ENCODE peak calls at places on chromosomes 16 and 17, in seven cellular contexts. One of them, this sample, is unnamed.

GRCh38 chr17:1899403-1900000 is 69.7 kb downstream of the RPA1 start:
- DNase-seq in psoas muscle: no peak
- DNase-seq in gastrocnemius medialis: no peak
- DNase-seq in right lobe of liver: no peak
- DNase-seq in astrocyte of the cerebellum: no peak
- DNase-seq in CD14-positive monocyte: no peak
- DNase-seq in PC-3: peak
- DNase-seq in this sample: no peak

GRCh38 chr17:67082110-67082509 is 37.8 kb downstream of the CACNG1 start:
- DNase-seq in gastrocnemius medialis: no peak
- DNase-seq in psoas muscle: no peak
- DNase-seq in CD14-positive monocyte: no peak
- DNase-seq in astrocyte of the cerebellum: no peak
- DNase-seq in right lobe of liver: no peak
- DNase-seq in PC-3: no peak
- DNase-seq in this sample: no peak

GRCh38 chr16:55273356-55273755 is 50.6 kb upstream of the IRX6 start:
- DNase-seq in astrocyte of the cerebellum: no peak
- DNase-seq in right lobe of liver: no peak
- DNase-seq in psoas muscle: no peak
- DNase-seq in gastrocnemius medialis: no peak
- DNase-seq in CD14-positive monocyte: no peak
- DNase-seq in PC-3: no peak
- DNase-seq in this sample: no peak

GRCh38 chr17:62652251-62653001 is 25.0 kb downstream of the MRC2 start:
- DNase-seq in astrocyte of the cerebellum: no peak
- DNase-seq in CD14-positive monocyte: no peak
- DNase-seq in gastrocnemius medialis: no peak
- DNase-seq in PC-3: peak
- DNase-seq in psoas muscle: peak
- DNase-seq in right lobe of liver: peak
- DNase-seq in this sample: peak

GRCh38 chr16:46961373-46962353 is 11.8 kb downstream of the DNAJA2 start:
- DNase-seq in PC-3: no peak
- DNase-seq in psoas muscle: no peak
- DNase-seq in astrocyte of the cerebellum: no peak
- DNase-seq in right lobe of liver: no peak
- DNase-seq in gastrocnemius medialis: no peak
- DNase-seq in CD14-positive monocyte: peak
- DNase-seq in this sample: no peak

GRCh38 chr16:72536673-72537435 is 364.9 kb upstream of the PMFBP1 start:
- DNase-seq in astrocyte of the cerebellum: peak
- DNase-seq in PC-3: no peak
- DNase-seq in right lobe of liver: no peak
- DNase-seq in gastrocnemius medialis: no peak
- DNase-seq in psoas muscle: no peak
- DNase-seq in CD14-positive monocyte: no peak
- DNase-seq in this sample: no peak

GRCh38 chr17:81094744-81095607 is 60.0 kb downstream of the BAIAP2 start:
- DNase-seq in CD14-positive monocyte: peak
- DNase-seq in psoas muscle: peak
- DNase-seq in astrocyte of the cerebellum: peak
- DNase-seq in PC-3: peak
- DNase-seq in gastrocnemius medialis: peak
- DNase-seq in right lobe of liver: peak
- DNase-seq in this sample: peak

GRCh38 chr17:35486920-35487727 is 38.6 kb upstream of the SLFN13 start:
- DNase-seq in gastrocnemius medialis: no peak
- DNase-seq in PC-3: no peak
- DNase-seq in right lobe of liver: peak
- DNase-seq in astrocyte of the cerebellum: no peak
- DNase-seq in psoas muscle: peak
- DNase-seq in CD14-positive monocyte: peak
- DNase-seq in this sample: peak

GRCh38 chr16:46897471-46897870 is 13.3 kb downstream of the GPT2 start:
- DNase-seq in right lobe of liver: no peak
- DNase-seq in PC-3: no peak
- DNase-seq in psoas muscle: peak
- DNase-seq in CD14-positive monocyte: no peak
- DNase-seq in astrocyte of the cerebellum: no peak
- DNase-seq in gastrocnemius medialis: peak
- DNase-seq in this sample: no peak

GRCh38 chr16:874366-875181 is 74.0 kb upstream of the GNG13 start:
- DNase-seq in CD14-positive monocyte: no peak
- DNase-seq in psoas muscle: peak
- DNase-seq in right lobe of liver: peak
- DNase-seq in gastrocnemius medialis: no peak
- DNase-seq in PC-3: no peak
- DNase-seq in astrocyte of the cerebellum: no peak
- DNase-seq in this sample: no peak

GRCh38 chr16:84555418-84556196 is 51.1 kb upstream of the MEAK7 start:
- DNase-seq in right lobe of liver: no peak
- DNase-seq in astrocyte of the cerebellum: no peak
- DNase-seq in CD14-positive monocyte: no peak
- DNase-seq in gastrocnemius medialis: no peak
- DNase-seq in psoas muscle: peak
- DNase-seq in PC-3: peak
- DNase-seq in this sample: no peak

GRCh38 chr17:1797323-1797722 is 32.4 kb downstream of the SMYD4 start:
- DNase-seq in psoas muscle: no peak
- DNase-seq in gastrocnemius medialis: no peak
- DNase-seq in right lobe of liver: no peak
- DNase-seq in PC-3: no peak
- DNase-seq in astrocyte of the cerebellum: no peak
- DNase-seq in CD14-positive monocyte: no peak
- DNase-seq in this sample: no peak

GRCh38 chr17:47862621-47863440 is 11.9 kb upstream of the SP6 start:
- DNase-seq in astrocyte of the cerebellum: no peak
- DNase-seq in right lobe of liver: peak
- DNase-seq in CD14-positive monocyte: no peak
- DNase-seq in PC-3: peak
- DNase-seq in gastrocnemius medialis: no peak
- DNase-seq in psoas muscle: no peak
- DNase-seq in this sample: peak

GRCh38 chr16:8958344-8958808 is 5.3 kb downstream of the USP7 start:
- DNase-seq in right lobe of liver: no peak
- DNase-seq in gastrocnemius medialis: peak
- DNase-seq in CD14-positive monocyte: no peak
- DNase-seq in astrocyte of the cerebellum: no peak
- DNase-seq in PC-3: peak
- DNase-seq in psoas muscle: peak
- DNase-seq in this sample: no peak

GRCh38 chr17:82545071-82545462 is 25.5 kb downstream of the FOXK2 start:
- DNase-seq in right lobe of liver: no peak
- DNase-seq in psoas muscle: no peak
- DNase-seq in astrocyte of the cerebellum: no peak
- DNase-seq in gastrocnemius medialis: no peak
- DNase-seq in PC-3: no peak
- DNase-seq in CD14-positive monocyte: no peak
- DNase-seq in this sample: no peak

GRCh38 chr16:67673712-67674580 is 7.3 kb downstream of the C16orf86 start:
- DNase-seq in CD14-positive monocyte: peak
- DNase-seq in psoas muscle: peak
- DNase-seq in right lobe of liver: peak
- DNase-seq in gastrocnemius medialis: no peak
- DNase-seq in PC-3: no peak
- DNase-seq in astrocyte of the cerebellum: no peak
- DNase-seq in this sample: peak

GRCh38 chr17:37489197-37490001 is at the start of gene DUSP14:
- DNase-seq in CD14-positive monocyte: no peak
- DNase-seq in astrocyte of the cerebellum: no peak
- DNase-seq in right lobe of liver: peak
- DNase-seq in gastrocnemius medialis: peak
- DNase-seq in PC-3: peak
- DNase-seq in psoas muscle: peak
- DNase-seq in this sample: peak

DNA sequence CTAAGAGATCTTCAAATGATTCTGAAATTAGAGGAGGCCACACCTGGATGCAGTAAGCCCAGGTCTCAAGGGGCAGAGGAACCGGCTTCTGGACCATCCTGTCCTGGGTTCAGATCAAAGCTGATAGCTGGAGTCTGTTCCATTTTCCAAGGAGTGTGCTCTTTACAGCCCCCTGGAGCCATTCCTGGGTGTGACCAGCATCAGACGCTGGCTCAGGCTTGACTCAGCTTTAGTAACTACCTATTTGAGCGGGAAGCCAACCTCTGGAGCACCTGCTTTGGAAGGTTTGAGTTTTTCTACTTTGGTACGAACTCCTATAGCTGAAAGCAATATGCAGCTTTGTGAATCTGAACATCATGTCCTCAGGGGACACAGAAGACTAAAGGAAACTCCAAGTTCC is 12.9 kb upstream of the BBS2 start:
- DNase-seq in astrocyte of the cerebellum: no peak
- DNase-seq in gastrocnemius medialis: no peak
- DNase-seq in psoas muscle: no peak
- DNase-seq in CD14-positive monocyte: no peak
- DNase-seq in right lobe of liver: no peak
- DNase-seq in PC-3: peak
- DNase-seq in this sample: no peak
- TF ChIP-seq CTCF in astrocyte of the cerebellum: no peak
- TF ChIP-seq CTCF in gastrocnemius medialis: no peak
- TF ChIP-seq CTCF in psoas muscle: no peak
- TF ChIP-seq CTCF in CD14-positive monocyte: no peak
- TF ChIP-seq CTCF in right lobe of liver: no peak
- TF ChIP-seq CTCF in PC-3: peak
- TF ChIP-seq CTCF in this sample: no peak

DNA sequence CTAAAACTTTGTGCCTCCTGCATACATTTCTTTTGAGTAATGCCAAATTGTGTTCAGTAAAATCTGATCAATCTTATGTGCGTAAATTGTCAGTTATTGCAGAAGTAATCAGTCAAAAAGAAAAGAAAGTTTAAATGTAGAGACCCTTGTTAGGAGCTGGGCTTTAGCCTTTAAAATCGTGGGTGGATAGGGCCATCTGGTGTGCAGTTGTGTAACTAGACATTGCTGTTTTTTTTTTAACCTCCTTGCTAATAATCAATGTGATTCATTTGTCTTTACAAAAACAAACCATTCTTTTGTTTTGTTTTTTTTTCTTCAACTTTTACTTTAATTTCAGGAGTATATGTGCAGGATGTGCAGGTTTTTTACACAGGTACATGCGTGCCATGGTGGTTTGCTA is 5.3 kb upstream of the WWOX start:
- DNase-seq in astrocyte of the cerebellum: no peak
- DNase-seq in PC-3: no peak
- DNase-seq in psoas muscle: no peak
- DNase-seq in CD14-positive monocyte: no peak
- DNase-seq in gastrocnemius medialis: no peak
- DNase-seq in right lobe of liver: no peak
- DNase-seq in this sample: no peak
- TF ChIP-seq CTCF in astrocyte of the cerebellum: no peak
- TF ChIP-seq CTCF in PC-3: peak
- TF ChIP-seq CTCF in psoas muscle: peak
- TF ChIP-seq CTCF in CD14-positive monocyte: no peak
- TF ChIP-seq CTCF in gastrocnemius medialis: no peak
- TF ChIP-seq CTCF in right lobe of liver: no peak
- TF ChIP-seq CTCF in this sample: no peak

DNA sequence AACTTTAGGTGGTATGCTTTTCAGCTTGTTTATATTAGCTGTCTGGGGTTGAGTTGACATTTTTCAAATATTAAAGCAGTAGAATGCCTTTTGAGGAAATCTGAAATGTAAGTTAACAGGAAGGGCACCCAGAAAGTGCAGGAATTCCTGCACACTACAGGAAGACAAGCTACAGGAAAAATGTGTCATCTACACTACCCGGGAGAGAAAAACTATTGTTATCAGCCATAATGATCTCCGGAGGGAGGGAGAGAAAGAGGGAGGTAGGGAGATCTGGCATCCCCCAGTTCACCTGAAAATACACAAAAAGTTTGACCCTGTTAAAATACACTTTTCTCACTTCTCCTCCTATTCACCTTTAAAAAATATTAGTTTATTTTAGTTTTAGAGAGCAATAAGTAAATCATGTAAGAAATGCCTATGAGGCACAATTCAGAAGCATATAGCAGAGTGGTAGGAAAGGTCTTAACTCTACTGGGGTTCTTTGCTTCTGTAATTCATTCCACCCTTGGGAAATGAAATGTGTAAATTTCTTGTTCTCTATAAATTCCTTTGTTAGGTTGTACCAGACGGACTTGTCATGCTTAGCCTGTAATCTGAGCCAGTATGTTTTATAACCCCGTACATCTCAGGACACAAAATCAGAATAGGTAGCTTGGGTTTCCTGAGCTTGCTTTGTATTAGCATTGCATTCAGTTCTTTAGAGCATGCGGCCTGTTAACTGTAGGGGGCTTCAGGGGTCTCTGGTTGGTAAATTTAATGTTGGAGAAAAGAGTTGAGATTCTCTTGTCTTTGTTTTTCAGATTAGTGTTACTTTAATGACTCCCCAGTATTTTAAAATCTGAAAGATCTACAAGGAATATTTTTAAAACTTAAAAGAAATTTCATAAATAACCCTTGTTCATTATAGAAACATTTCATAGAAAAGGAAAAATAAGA is 3.3 kb downstream of the MAP2K6 start:
- DNase-seq in psoas muscle: no peak
- DNase-seq in astrocyte of the cerebellum: no peak
- DNase-seq in CD14-positive monocyte: no peak
- DNase-seq in right lobe of liver: no peak
- DNase-seq in gastrocnemius medialis: no peak
- DNase-seq in PC-3: peak
- DNase-seq in this sample: peak
- TF ChIP-seq CTCF in psoas muscle: no peak
- TF ChIP-seq CTCF in astrocyte of the cerebellum: no peak
- TF ChIP-seq CTCF in CD14-positive monocyte: no peak
- TF ChIP-seq CTCF in right lobe of liver: no peak
- TF ChIP-seq CTCF in gastrocnemius medialis: no peak
- TF ChIP-seq CTCF in PC-3: no peak
- TF ChIP-seq CTCF in this sample: no peak

DNA sequence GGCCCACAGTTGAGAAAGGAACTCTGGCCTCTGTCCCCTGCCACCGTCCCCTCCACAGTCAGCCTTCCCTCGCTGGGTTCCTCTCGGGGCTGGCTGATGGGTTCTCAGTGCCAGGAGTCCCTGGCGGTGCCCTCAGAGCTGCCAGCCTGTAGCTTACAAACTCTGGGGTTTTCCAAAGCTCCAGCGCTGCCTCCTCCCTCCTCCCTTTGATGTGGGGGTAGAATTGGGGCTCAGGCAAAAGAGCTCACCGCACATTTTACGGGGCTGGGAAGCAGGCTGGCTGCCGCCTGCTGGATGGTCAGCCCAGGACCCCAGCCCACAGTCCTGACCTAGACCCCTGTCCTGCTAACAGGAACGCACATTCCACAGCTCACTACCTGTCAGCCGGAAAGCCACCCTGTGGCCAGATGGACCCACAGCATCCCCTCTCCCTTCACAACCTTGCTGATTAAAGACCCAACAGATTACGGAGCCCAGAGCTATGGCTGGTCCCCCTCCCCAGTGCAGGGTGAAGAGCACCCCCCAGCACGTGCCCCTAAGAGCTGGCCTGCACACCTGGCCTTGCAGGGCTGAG is 6.0 kb downstream of the VASN start:
- DNase-seq in gastrocnemius medialis: no peak
- DNase-seq in psoas muscle: no peak
- DNase-seq in right lobe of liver: no peak
- DNase-seq in CD14-positive monocyte: no peak
- DNase-seq in PC-3: no peak
- DNase-seq in astrocyte of the cerebellum: no peak
- DNase-seq in this sample: no peak
- TF ChIP-seq CTCF in gastrocnemius medialis: no peak
- TF ChIP-seq CTCF in psoas muscle: no peak
- TF ChIP-seq CTCF in right lobe of liver: no peak
- TF ChIP-seq CTCF in CD14-positive monocyte: no peak
- TF ChIP-seq CTCF in PC-3: no peak
- TF ChIP-seq CTCF in astrocyte of the cerebellum: peak
- TF ChIP-seq CTCF in this sample: no peak